ENCODE peak calls at places on chromosomes 12 and 14, in four cellular contexts. D is tibial nerve, L is gastrocnemius medialis, N is left ventricle myocardium inferior. Y is an unnamed sample.
A peak's percentile ranks its signal among the peaks of the same experiment; 100 is the strongest.

GRCh38 chr14:39320318-39320717 is 86.6 kb downstream of the MIA2 start:
- DNase-seq in N (no peak), L (no peak), D (no peak), Y (no peak)

GRCh38 chr14:89303452-89304435 is 113.3 kb downstream of the FOXN3 start:
- DNase-seq in L (peak; percentile 59), N (peak; percentile 53), D (peak; percentile 25), Y (peak; percentile 62)

GRCh38 chr12:131959641-131960589 is 10.2 kb downstream of the EP400 start:
- DNase-seq in N (no peak), D (no peak), L (no peak), Y (no peak)

GRCh38 chr12:108594323-108594903 is 3.5 kb downstream of the TMEM119 start:
- DNase-seq in L (no peak), N (no peak), D (no peak), Y (no peak)

GRCh38 chr14:64095620-64096019 is 198.6 kb downstream of the ESR2 start:
- DNase-seq in N (no peak), L (no peak), D (no peak), Y (no peak)

GRCh38 chr14:20587489-20588154 is at the start of gene RNASE11:
- DNase-seq in D (no peak), N (no peak), L (no peak), Y (no peak)

GRCh38 chr14:99745307-99745951 is 47.8 kb upstream of the EML1 start:
- DNase-seq in L (no peak), N (no peak), D (no peak), Y (no peak)

GRCh38 chr12:11875414-11875935 is 195.3 kb upstream of the BCL2L14 start:
- DNase-seq in L (no peak), D (no peak), N (no peak), Y (no peak)

GRCh38 chr14:99427632-99428315 is 52.9 kb downstream of the SETD3 start:
- DNase-seq in D (no peak), L (no peak), N (no peak), Y (no peak)

GRCh38 chr12:56874821-56875220 is 59.4 kb downstream of the SDR9C7 start:
- DNase-seq in L (no peak), N (no peak), D (no peak), Y (no peak)

GRCh38 chr12:29066061-29066588 is 83.0 kb upstream of the FAR2 start:
- DNase-seq in D (no peak), L (no peak), N (no peak), Y (no peak)

GRCh38 chr12:109697270-109697553 is 16.4 kb upstream of the FAM222A start:
- DNase-seq in D (no peak), N (no peak), L (no peak), Y (no peak)

GRCh38 chr12:109697877-109698468 is 15.7 kb upstream of the FAM222A start:
- DNase-seq in D (no peak), L (peak; percentile 30), N (no peak), Y (peak; percentile 35)

GRCh38 chr12:109696485-109697269 is 16.9 kb upstream of the FAM222A start:
- DNase-seq in N (no peak), L (no peak), D (no peak), Y (no peak)

GRCh38 chr12:109695420-109695819 is 18.2 kb upstream of the FAM222A start:
- DNase-seq in D (no peak), N (no peak), L (no peak), Y (no peak)

GRCh38 chr12:109695961-109696461 is 17.6 kb upstream of the FAM222A start:
- DNase-seq in N (no peak), D (no peak), L (no peak), Y (no peak)
- H3K9me3 ChIP-seq in N (no peaks in the 10 kb centered on the region), D (no peaks in the 10 kb centered on the region), L (no peaks in the 10 kb centered on the region), Y (no peaks in the 10 kb centered on the region)

GRCh38 chr12:122878780-122879612 is 16.9 kb downstream of the VPS37B start:
- DNase-seq in L (peak; percentile 47), N (no peak), D (no peak), Y (no peak)

GRCh38 chr12:122882908-122883563 is 12.9 kb downstream of the VPS37B start:
- DNase-seq in L (no peak), D (no peak), N (no peak), Y (no peak)

GRCh38 chr12:122876724-122877123 is 19.2 kb downstream of the VPS37B start:
- DNase-seq in D (no peak), N (no peak), L (peak; percentile 45), Y (no peak)

GRCh38 chr12:122880668-122881067 is 15.3 kb downstream of the VPS37B start:
- DNase-seq in D (no peak), L (no peak), N (no peak), Y (no peak)

GRCh38 chr12:122880155-122880605 is 15.7 kb downstream of the VPS37B start:
- DNase-seq in L (no peak), D (no peak), N (no peak), Y (no peak)
- H3K27ac ChIP-seq in L (no peak overlapping the region), D (peak overlapping the region; percentile 26), N (peak overlapping the region; percentile 50), Y (peak overlapping the region; percentile 68)

GRCh38 chr12:117890137-117890536 is 78.7 kb downstream of the KSR2 start:
- DNase-seq in D (no peak), N (no peak), L (no peak), Y (no peak)
- TF ChIP-seq CTCF in D (no peak), N (no peak), L (no peak), Y (no peak)

GRCh38 chr14:105909046-105909827 is 382.9 kb downstream of the TMEM121 start:
- DNase-seq in N (no peak), L (no peak), D (no peak), Y (peak; percentile 29)
- H3K9me3 ChIP-seq in N (peaks cover 13% of the 10 kb centered on the region), L (no peaks in the 10 kb centered on the region), D (no peaks in the 10 kb centered on the region), Y (no peaks in the 10 kb centered on the region)

DNA sequence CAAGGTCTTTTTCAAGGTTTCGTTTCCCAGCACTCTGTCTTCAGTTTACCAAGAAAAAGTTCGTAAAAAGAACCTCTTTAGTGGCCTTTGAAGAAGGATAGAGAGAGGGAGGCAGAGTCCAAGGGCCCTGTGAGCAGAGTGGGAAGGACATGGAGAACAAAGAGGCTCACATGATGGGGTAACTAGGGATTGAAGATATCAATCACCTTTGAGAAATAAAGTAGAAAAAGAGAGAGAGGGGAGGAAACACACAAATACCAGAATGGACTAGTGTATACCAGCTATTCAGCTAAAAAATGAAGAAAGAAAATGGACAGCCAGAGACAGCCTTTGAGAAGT is 82.3 kb downstream of the SPTSSA start:
- DNase-seq in L (no peak), N (no peak), D (no peak), Y (no peak)
- H3K27ac ChIP-seq in L (peak overlapping the region; percentile 48), N (peak overlapping the region; percentile 63), D (no peak overlapping the region), Y (no peak overlapping the region)

DNA sequence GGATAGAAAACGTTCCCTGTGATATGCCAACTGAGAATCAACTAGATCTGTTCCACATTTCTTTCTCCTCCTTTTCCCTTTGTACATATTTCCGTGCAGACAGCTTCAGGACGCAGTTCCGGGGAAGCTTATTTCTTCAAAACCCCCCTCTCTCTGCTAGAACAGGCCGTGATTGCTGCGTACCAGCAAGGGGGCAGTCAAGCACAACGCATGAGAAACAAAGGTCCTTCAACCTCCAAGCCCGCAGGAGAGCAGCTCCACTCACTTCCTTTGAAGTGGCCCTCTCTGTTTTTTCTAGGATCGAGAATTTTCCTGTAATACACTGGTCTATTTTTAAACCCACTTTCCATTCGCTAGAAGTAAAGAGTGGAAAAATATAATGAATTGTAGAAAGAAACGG is 80.8 kb downstream of the ZNF664 start:
- DNase-seq in N (peak; percentile 41), L (no peak), D (peak; percentile 33), Y (peak; percentile 65)
- TF ChIP-seq CTCF in N (peak; percentile 81), L (peak; percentile 50), D (peak; percentile 60), Y (peak; percentile 71)

GRCh38 chr14:105914738-105915385 is 388.5 kb downstream of the TMEM121 start:
- DNase-seq in N (peak; percentile 2), D (no peak), L (no peak), Y (peak; percentile 0)

GRCh38 chr14:105913861-105914260 is 387.5 kb downstream of the TMEM121 start:
- DNase-seq in N (peak; percentile 7), L (no peak), D (no peak), Y (peak; percentile 6)

GRCh38 chr14:105917933-105918436 is 391.6 kb downstream of the TMEM121 start:
- DNase-seq in N (peak; percentile 6), D (no peak), L (no peak), Y (peak; percentile 26)

GRCh38 chr14:105919458-105920150 is 393.2 kb downstream of the TMEM121 start:
- DNase-seq in L (no peak), N (peak; percentile 2), D (no peak), Y (no peak)

DNA sequence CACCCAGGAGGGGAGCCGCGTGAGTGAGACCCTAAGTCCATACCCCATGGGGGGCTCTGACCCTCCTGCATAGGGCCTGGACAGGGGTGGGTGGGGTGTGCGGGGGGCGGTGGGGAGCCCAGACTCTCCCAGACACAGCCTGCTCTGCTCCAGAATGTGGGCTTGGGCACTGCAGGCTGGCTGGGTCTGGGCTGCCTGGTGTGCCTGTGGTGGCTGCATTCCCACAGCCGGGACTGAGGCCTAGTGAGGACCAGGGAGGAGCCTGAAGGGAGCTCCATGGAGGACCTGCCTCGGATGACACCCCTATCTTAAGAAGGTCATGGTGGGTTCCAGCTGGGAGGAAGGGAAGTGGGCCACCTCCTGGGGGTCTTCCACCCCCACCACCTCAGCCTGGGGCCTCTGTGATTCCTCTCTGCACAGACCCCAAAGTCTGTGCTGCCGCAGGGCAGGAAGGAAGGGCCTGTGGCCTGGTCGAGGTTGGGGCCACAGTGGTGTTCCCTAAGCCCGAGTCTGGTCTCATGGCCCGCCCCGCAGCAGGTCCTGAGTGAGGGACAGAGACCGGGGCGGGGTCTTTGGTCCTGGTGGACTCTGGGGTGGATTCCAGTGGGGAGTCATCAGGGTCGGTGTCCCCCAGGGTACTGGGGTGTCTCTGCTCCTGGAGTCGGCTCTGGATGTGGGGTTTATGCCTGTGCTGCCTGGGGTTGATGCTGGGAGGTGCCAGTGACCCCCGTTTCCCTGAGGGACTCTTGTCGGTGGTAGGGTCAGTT is 392.3 kb downstream of the TMEM121 start:
- DNase-seq in D (no peak), L (no peak), N (peak; percentile 5), Y (no peak)
- H3K9me3 ChIP-seq in D (no peaks in the 10 kb centered on the region), L (no peaks in the 10 kb centered on the region), N (peaks cover 34% of the 10 kb centered on the region), Y (peaks cover 7% of the 10 kb centered on the region)

GRCh38 chr14:60116181-60116580 is 24.5 kb downstream of the PCNX4 start:
- DNase-seq in N (no peak), D (no peak), L (no peak), Y (no peak)

GRCh38 chr14:60111732-60112131 is 20.0 kb downstream of the PCNX4 start:
- DNase-seq in N (no peak), L (no peak), D (no peak), Y (no peak)

DNA sequence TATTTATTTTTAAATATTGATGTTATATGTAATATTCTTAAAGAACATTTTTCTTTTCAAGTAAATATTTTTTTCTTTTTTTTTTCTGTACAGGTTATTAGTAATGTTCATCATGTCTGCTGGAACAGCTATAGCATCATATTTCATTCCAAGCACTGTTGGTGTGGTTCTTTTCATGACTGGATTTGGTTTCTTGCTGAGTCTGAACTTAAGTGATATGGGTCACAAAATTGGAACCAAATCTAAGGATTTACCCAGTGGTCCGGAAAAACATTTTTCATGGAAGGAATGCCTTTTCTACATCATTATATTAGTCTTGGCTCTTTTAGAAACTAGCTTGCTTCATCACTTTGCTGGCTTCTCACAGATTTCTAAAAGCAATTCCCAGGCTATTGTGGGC is 23.2 kb downstream of the PCNX4 start:
- DNase-seq in D (no peak), L (no peak), N (no peak), Y (no peak)
- H3K27ac ChIP-seq in D (no peak overlapping the region), L (no peak overlapping the region), N (no peak overlapping the region), Y (no peak overlapping the region)

Y was measured in psoas muscle.